ENCODE peak calls at places on chromosomes 13 and 19, in ten cellular contexts. V is NCI-H2081 treated with DMSO at 0.1 percent for 48 hours; A is fibroblast of pulmonary artery; K is stimulated activated CD4-positive, alpha-beta T cell treated with anti-CD3 and anti-CD28 coated beads, Interleukin-12 subunit alpha, Interleukin-12 subunit beta, amount 100 ng/mL, for 4 hours; S is NCI-H69; C is heart left ventricle; B is IMR-90; Y is T-helper 17 cell; Z is nucleus accumbens; O is C1 segment of cervical spinal cord. W is an unnamed sample.

GRCh38 chr13:110304256-110304655 is 2.7 kb downstream of the COL4A1 start:
- DNase-seq in Y (no peak), C (no peak), K (no peak), V (no peak), S (no peak), A (peak), Z (no peak), B (peak), O (no peak), W (no peak)

GRCh38 chr19:2780284-2780683 is 2.8 kb downstream of the SGTA start:
- DNase-seq in K (no peak), A (no peak), V (no peak), Z (no peak), Y (no peak), C (no peak), B (no peak), O (no peak), S (no peak), W (no peak)

GRCh38 chr13:63609574-63609973 is 2193.9 kb upstream of the PCDH20 start:
- DNase-seq in K (no peak), O (no peak), V (no peak), A (no peak), S (no peak), Z (no peak), B (no peak), C (no peak), Y (no peak), W (no peak)

GRCh38 chr13:93320942-93321341 is 94.3 kb downstream of the GPC6 start:
- DNase-seq in V (no peak), A (peak), O (no peak), Y (no peak), B (peak), Z (no peak), C (no peak), S (peak), K (no peak), W (no peak)

GRCh38 chr19:35107541-35107939 is 8.1 kb upstream of the FXYD3 start:
- DNase-seq in O (peak), Y (no peak), S (peak), V (no peak), C (no peak), A (peak), Z (peak), K (no peak), B (no peak), W (no peak)

GRCh38 chr19:5623397-5624153 is 692 bp downstream of the SAFB start:
- DNase-seq in C (no peak), S (peak), B (no peak), Z (no peak), Y (no peak), A (no peak), O (no peak), V (no peak), K (peak), W (no peak)

GRCh38 chr19:2048959-2049740 is 1.9 kb downstream of the MKNK2 start:
- DNase-seq in S (no peak), K (no peak), C (no peak), Z (no peak), B (no peak), V (no peak), O (peak), A (no peak), Y (no peak), W (no peak)

GRCh38 chr13:99702687-99703319 is 201.5 kb downstream of the TM9SF2 start:
- DNase-seq in V (peak), B (no peak), K (no peak), A (no peak), Z (no peak), Y (no peak), S (peak), O (no peak), C (no peak), W (no peak)

GRCh38 chr19:39408392-39409206 is 2.0 kb downstream of the ZFP36 start:
- DNase-seq in V (no peak), C (no peak), K (no peak), Y (peak), S (peak), A (peak), Z (no peak), B (peak), O (no peak), W (no peak)

GRCh38 chr13:37701306-37701705 is 102.7 kb upstream of the POSTN start:
- DNase-seq in V (no peak), A (peak), Y (no peak), Z (no peak), K (no peak), S (no peak), B (peak), C (no peak), O (no peak), W (no peak)

GRCh38 chr13:28719656-28720055 is 886 bp upstream of the SLC46A3 start:
- DNase-seq in K (no peak), C (no peak), Y (no peak), V (no peak), B (peak), S (no peak), Z (no peak), A (peak), O (no peak), W (no peak)

GRCh38 chr19:1720237-1720636 is 33.1 kb upstream of the ONECUT3 start:
- DNase-seq in C (no peak), O (no peak), Z (no peak), S (no peak), A (no peak), K (no peak), Y (no peak), B (no peak), V (no peak), W (no peak)

GRCh38 chr13:106710267-106710666 is 142.3 kb upstream of the ARGLU1 start:
- DNase-seq in O (no peak), B (no peak), K (no peak), A (peak), Z (no peak), C (no peak), V (no peak), Y (no peak), S (no peak), W (no peak)

GRCh38 chr19:29302002-29302928 is 89.3 kb upstream of the UQCRFS1 start:
- DNase-seq in Y (no peak), Z (no peak), A (no peak), C (no peak), O (no peak), K (no peak), B (no peak), V (no peak), S (no peak), W (no peak)

GRCh38 chr19:46574533-46574932 is 26.6 kb upstream of the CALM3 start:
- DNase-seq in O (no peak), Y (no peak), S (peak), Z (no peak), A (no peak), B (no peak), C (no peak), V (no peak), K (peak), W (no peak)

GRCh38 chr13:101149735-101150380 is 266.4 kb downstream of the NALCN start:
- DNase-seq in A (peak), S (no peak), C (no peak), Z (no peak), K (no peak), B (peak), V (no peak), O (no peak), Y (no peak), W (no peak)

GRCh38 chr19:28898279-28898678 is 314.7 kb downstream of the UQCRFS1 start:
- DNase-seq in Y (no peak), B (peak), Z (no peak), V (no peak), A (no peak), O (no peak), K (no peak), S (no peak), C (no peak), W (no peak)

GRCh38 chr19:50008532-50008931 is 16.6 kb downstream of the VRK3 start:
- DNase-seq in Z (no peak), K (no peak), C (no peak), S (peak), V (no peak), A (no peak), B (no peak), Y (no peak), O (no peak), W (peak)

GRCh38 chr19:57671124-57671895 is 2.6 kb downstream of the ZSCAN4 start:
- DNase-seq in Y (no peak), O (no peak), V (no peak), C (no peak), A (no peak), K (no peak), Z (no peak), B (no peak), S (no peak), W (no peak)

GRCh38 chr13:33751151-33751550 is 66.8 kb upstream of the RFC3 start:
- DNase-seq in O (no peak), V (no peak), K (no peak), Y (no peak), C (no peak), B (peak), A (peak), S (no peak), Z (no peak), W (no peak)

GRCh38 chr19:2032296-2032941 is 16.9 kb upstream of the BTBD2 start:
- DNase-seq in O (peak), K (peak), C (peak), V (peak), Z (peak), B (peak), Y (no peak), A (peak), S (peak), W (no peak)

GRCh38 chr13:77300176-77301141 is 26.4 kb downstream of the MYCBP2 start:
- DNase-seq in O (no peak), Z (no peak), C (no peak), A (peak), Y (no peak), S (no peak), K (no peak), B (peak), V (no peak), W (no peak)

GRCh38 chr19:51372649-51373504 is at the start of gene NKG7:
- DNase-seq in V (no peak), A (no peak), B (no peak), O (no peak), C (no peak), Z (no peak), S (no peak), K (peak), Y (no peak), W (no peak)

GRCh38 chr19:39308531-39309304 is 11.9 kb downstream of the LRFN1 start:
- DNase-seq in K (no peak), B (no peak), C (no peak), A (no peak), Y (no peak), S (no peak), O (no peak), Z (no peak), V (no peak), W (no peak)

GRCh38 chr19:15187026-15188007 is 13.5 kb downstream of the NOTCH3 start:
- DNase-seq in B (no peak), Y (no peak), Z (no peak), C (no peak), O (no peak), K (no peak), V (no peak), S (no peak), A (no peak), W (no peak)

GRCh38 chr13:97856001-97856675 is 97.3 kb upstream of the IPO5 start:
- DNase-seq in A (peak), V (no peak), C (peak), K (no peak), B (no peak), O (peak), Y (no peak), S (no peak), Z (no peak), W (no peak)

GRCh38 chr19:6214881-6215541 is 64.8 kb downstream of the MLLT1 start:
- DNase-seq in C (peak), V (no peak), O (no peak), Y (no peak), A (no peak), Z (no peak), K (no peak), B (no peak), S (no peak), W (peak)

GRCh38 chr19:472005-472858 is 11.4 kb upstream of the SHC2 start:
- DNase-seq in O (no peak), V (no peak), S (no peak), Z (no peak), C (no peak), K (no peak), Y (no peak), A (no peak), B (no peak), W (no peak)

GRCh38 chr13:50141660-50142010 is 126.4 kb downstream of the KCNRG start:
- DNase-seq in A (no peak), O (no peak), V (no peak), Z (no peak), Y (no peak), B (no peak), K (no peak), S (no peak), C (no peak), W (no peak)

GRCh38 chr19:29770653-29771052 is 41.1 kb upstream of the CCNE1 start:
- DNase-seq in S (no peak), O (no peak), B (no peak), Z (no peak), K (no peak), C (no peak), Y (no peak), A (no peak), V (no peak), W (no peak)

W was measured in HuH-7.5.